ENCODE peak calls at places on chromosomes 12 and 14, in ten cellular contexts. One of them, this sample, is unnamed.

GRCh38 chr12:67501362-67501761 is 147.2 kb upstream of the DYRK2 start:
- DNase-seq in spleen: no peak
- DNase-seq in PC-3: no peak
- DNase-seq in sigmoid colon: no peak
- DNase-seq in testis: no peak
- DNase-seq in heart left ventricle: no peak
- DNase-seq in MM.1S: no peak
- DNase-seq in tibial nerve: no peak
- DNase-seq in prostate gland: no peak
- DNase-seq in lung: no peak
- DNase-seq in this sample: no peak

GRCh38 chr12:96343347-96343954 is 56.8 kb downstream of the CDK17 start:
- DNase-seq in heart left ventricle: no peak
- DNase-seq in MM.1S: peak; percentile 92
- DNase-seq in testis: no peak
- DNase-seq in spleen: no peak
- DNase-seq in prostate gland: no peak
- DNase-seq in tibial nerve: no peak
- DNase-seq in lung: no peak
- DNase-seq in PC-3: no peak
- DNase-seq in sigmoid colon: no peak
- DNase-seq in this sample: no peak

GRCh38 chr12:48159976-48160525 is 2.7 kb upstream of the ASB8 start:
- DNase-seq in sigmoid colon: no peak
- DNase-seq in tibial nerve: no peak
- DNase-seq in spleen: no peak
- DNase-seq in PC-3: no peak
- DNase-seq in heart left ventricle: no peak
- DNase-seq in testis: no peak
- DNase-seq in lung: no peak
- DNase-seq in MM.1S: no peak
- DNase-seq in prostate gland: no peak
- DNase-seq in this sample: no peak

GRCh38 chr14:87334997-87335675 is 657.8 kb downstream of the GALC start:
- DNase-seq in PC-3: no peak
- DNase-seq in lung: no peak
- DNase-seq in heart left ventricle: no peak
- DNase-seq in tibial nerve: no peak
- DNase-seq in testis: no peak
- DNase-seq in spleen: no peak
- DNase-seq in MM.1S: no peak
- DNase-seq in prostate gland: no peak
- DNase-seq in sigmoid colon: no peak
- DNase-seq in this sample: no peak

GRCh38 chr12:113339540-113339939 is 4.6 kb upstream of the SLC8B1 start:
- DNase-seq in lung: no peak
- DNase-seq in heart left ventricle: no peak
- DNase-seq in testis: no peak
- DNase-seq in spleen: no peak
- DNase-seq in MM.1S: no peak
- DNase-seq in prostate gland: no peak
- DNase-seq in sigmoid colon: no peak
- DNase-seq in PC-3: no peak
- DNase-seq in tibial nerve: no peak
- DNase-seq in this sample: no peak

GRCh38 chr12:124938606-124939427 is 24.4 kb upstream of the UBC start:
- DNase-seq in spleen: no peak
- DNase-seq in PC-3: peak; percentile 68
- DNase-seq in prostate gland: peak; percentile 86
- DNase-seq in lung: peak; percentile 54
- DNase-seq in tibial nerve: peak; percentile 77
- DNase-seq in sigmoid colon: peak; percentile 86
- DNase-seq in MM.1S: peak; percentile 59
- DNase-seq in testis: peak; percentile 81
- DNase-seq in heart left ventricle: peak; percentile 64
- DNase-seq in this sample: peak; percentile 77

GRCh38 chr12:12267801-12268200 is 957 bp upstream of the LRP6 start:
- DNase-seq in spleen: no peak
- DNase-seq in tibial nerve: no peak
- DNase-seq in PC-3: peak; percentile 13
- DNase-seq in heart left ventricle: no peak
- DNase-seq in MM.1S: no peak
- DNase-seq in testis: no peak
- DNase-seq in prostate gland: no peak
- DNase-seq in lung: no peak
- DNase-seq in sigmoid colon: no peak
- DNase-seq in this sample: peak; percentile 14

GRCh38 chr12:100219328-100220109 is 18.9 kb downstream of the ACTR6 start:
- DNase-seq in prostate gland: no peak
- DNase-seq in sigmoid colon: no peak
- DNase-seq in testis: no peak
- DNase-seq in tibial nerve: no peak
- DNase-seq in lung: no peak
- DNase-seq in PC-3: no peak
- DNase-seq in MM.1S: no peak
- DNase-seq in spleen: no peak
- DNase-seq in heart left ventricle: no peak
- DNase-seq in this sample: no peak

GRCh38 chr12:113297621-113298471 is 37.1 kb downstream of the SLC8B1 start:
- DNase-seq in testis: no peak
- DNase-seq in prostate gland: no peak
- DNase-seq in tibial nerve: no peak
- DNase-seq in spleen: no peak
- DNase-seq in PC-3: no peak
- DNase-seq in heart left ventricle: no peak
- DNase-seq in MM.1S: no peak
- DNase-seq in lung: no peak
- DNase-seq in sigmoid colon: no peak
- DNase-seq in this sample: no peak

GRCh38 chr12:117847371-117847770 is 121.4 kb downstream of the KSR2 start:
- DNase-seq in spleen: no peak
- DNase-seq in MM.1S: no peak
- DNase-seq in testis: no peak
- DNase-seq in prostate gland: no peak
- DNase-seq in heart left ventricle: no peak
- DNase-seq in tibial nerve: no peak
- DNase-seq in sigmoid colon: no peak
- DNase-seq in lung: no peak
- DNase-seq in PC-3: no peak
- DNase-seq in this sample: no peak

GRCh38 chr14:55588259-55588699 is 8.3 kb downstream of the KTN1 start:
- DNase-seq in sigmoid colon: no peak
- DNase-seq in spleen: no peak
- DNase-seq in tibial nerve: no peak
- DNase-seq in lung: no peak
- DNase-seq in PC-3: peak; percentile 71
- DNase-seq in testis: no peak
- DNase-seq in prostate gland: no peak
- DNase-seq in MM.1S: no peak
- DNase-seq in heart left ventricle: no peak
- DNase-seq in this sample: no peak

GRCh38 chr14:103522649-103523582 is at the start of gene CKB:
- DNase-seq in MM.1S: no peak
- DNase-seq in prostate gland: peak; percentile 75
- DNase-seq in PC-3: peak; percentile 65
- DNase-seq in spleen: peak; percentile 75
- DNase-seq in heart left ventricle: peak; percentile 75
- DNase-seq in sigmoid colon: peak; percentile 93
- DNase-seq in tibial nerve: no peak
- DNase-seq in lung: no peak
- DNase-seq in testis: peak; percentile 86
- DNase-seq in this sample: peak; percentile 88

GRCh38 chr14:88129306-88130056 is 124.5 kb downstream of the GPR65 start:
- DNase-seq in tibial nerve: peak; percentile 14
- DNase-seq in spleen: no peak
- DNase-seq in heart left ventricle: no peak
- DNase-seq in sigmoid colon: no peak
- DNase-seq in MM.1S: no peak
- DNase-seq in PC-3: peak; percentile 77
- DNase-seq in testis: no peak
- DNase-seq in lung: peak; percentile 32
- DNase-seq in prostate gland: no peak
- DNase-seq in this sample: no peak

GRCh38 chr14:76115010-76115422 is 36.7 kb upstream of the GPATCH2L start:
- DNase-seq in PC-3: no peak
- DNase-seq in MM.1S: no peak
- DNase-seq in testis: no peak
- DNase-seq in sigmoid colon: no peak
- DNase-seq in heart left ventricle: no peak
- DNase-seq in tibial nerve: no peak
- DNase-seq in prostate gland: no peak
- DNase-seq in lung: no peak
- DNase-seq in spleen: no peak
- DNase-seq in this sample: no peak

GRCh38 chr12:104524026-104524425 is 67.3 kb downstream of the CHST11 start:
- DNase-seq in testis: no peak
- DNase-seq in lung: no peak
- DNase-seq in spleen: no peak
- DNase-seq in tibial nerve: no peak
- DNase-seq in MM.1S: no peak
- DNase-seq in heart left ventricle: no peak
- DNase-seq in prostate gland: no peak
- DNase-seq in PC-3: no peak
- DNase-seq in sigmoid colon: no peak
- DNase-seq in this sample: no peak
- H3K4me1 ChIP-seq in testis: peaks cover 19% of the 10 kb centered on the region
- H3K4me1 ChIP-seq in lung: peaks cover 26% of the 10 kb centered on the region
- H3K4me1 ChIP-seq in spleen: peaks cover 46% of the 10 kb centered on the region
- H3K4me1 ChIP-seq in tibial nerve: peaks cover 14% of the 10 kb centered on the region
- H3K4me1 ChIP-seq in MM.1S: peaks cover 17% of the 10 kb centered on the region
- H3K4me1 ChIP-seq in heart left ventricle: peaks cover 8% of the 10 kb centered on the region
- H3K4me1 ChIP-seq in prostate gland: no peaks in the 10 kb centered on the region
- H3K4me1 ChIP-seq in PC-3: peaks cover 20% of the 10 kb centered on the region
- H3K4me1 ChIP-seq in sigmoid colon: no peaks in the 10 kb centered on the region
- H3K4me1 ChIP-seq in this sample: peaks cover 26% of the 10 kb centered on the region

DNA sequence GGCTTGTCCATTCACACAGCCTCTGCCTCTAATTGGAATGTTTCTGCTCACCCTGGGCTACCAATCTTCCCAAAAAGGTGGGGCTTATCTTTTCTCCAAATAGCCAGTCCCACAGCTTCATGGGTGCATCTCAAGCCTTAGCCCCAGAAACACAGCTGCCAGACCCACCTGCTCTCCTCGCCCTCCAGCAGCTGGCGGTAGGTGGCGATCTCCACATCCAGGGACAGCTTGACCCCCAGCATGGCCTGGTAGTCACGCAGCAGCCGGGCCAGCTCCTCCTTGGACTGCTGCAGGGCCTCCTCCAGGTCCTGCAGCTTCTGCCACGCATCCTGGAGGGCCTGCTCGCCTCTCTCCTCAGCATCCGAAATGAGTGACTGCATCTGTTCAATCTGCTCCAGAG is 11.1 kb downstream of the KRT77 start:
- DNase-seq in prostate gland: no peak
- DNase-seq in spleen: no peak
- DNase-seq in tibial nerve: no peak
- DNase-seq in heart left ventricle: no peak
- DNase-seq in PC-3: no peak
- DNase-seq in sigmoid colon: no peak
- DNase-seq in lung: no peak
- DNase-seq in MM.1S: no peak
- DNase-seq in testis: no peak
- DNase-seq in this sample: no peak
- TF ChIP-seq CTCF in prostate gland: no peak
- TF ChIP-seq CTCF in spleen: no peak
- TF ChIP-seq CTCF in tibial nerve: no peak
- TF ChIP-seq CTCF in heart left ventricle: no peak
- TF ChIP-seq CTCF in PC-3: no peak
- TF ChIP-seq CTCF in sigmoid colon: no peak
- TF ChIP-seq CTCF in lung: no peak
- TF ChIP-seq CTCF in MM.1S: no peak
- TF ChIP-seq CTCF in testis: no peak
- TF ChIP-seq CTCF in this sample: peak; percentile 35

GRCh38 chr12:131794061-131794460 is 34.1 kb upstream of the MMP17 start:
- DNase-seq in spleen: no peak
- DNase-seq in prostate gland: no peak
- DNase-seq in tibial nerve: no peak
- DNase-seq in sigmoid colon: no peak
- DNase-seq in heart left ventricle: no peak
- DNase-seq in PC-3: no peak
- DNase-seq in lung: no peak
- DNase-seq in MM.1S: no peak
- DNase-seq in testis: no peak
- DNase-seq in this sample: no peak

GRCh38 chr12:131794573-131794972 is 33.6 kb upstream of the MMP17 start:
- DNase-seq in PC-3: no peak
- DNase-seq in tibial nerve: no peak
- DNase-seq in lung: no peak
- DNase-seq in prostate gland: no peak
- DNase-seq in testis: no peak
- DNase-seq in MM.1S: no peak
- DNase-seq in heart left ventricle: no peak
- DNase-seq in spleen: no peak
- DNase-seq in sigmoid colon: no peak
- DNase-seq in this sample: no peak

GRCh38 chr12:131795688-131796410 is 32.3 kb upstream of the MMP17 start:
- DNase-seq in MM.1S: no peak
- DNase-seq in lung: peak; percentile 61
- DNase-seq in testis: no peak
- DNase-seq in tibial nerve: no peak
- DNase-seq in prostate gland: peak; percentile 42
- DNase-seq in PC-3: no peak
- DNase-seq in sigmoid colon: no peak
- DNase-seq in spleen: no peak
- DNase-seq in heart left ventricle: no peak
- DNase-seq in this sample: no peak

GRCh38 chr12:131796411-131796736 is 31.8 kb upstream of the MMP17 start:
- DNase-seq in MM.1S: no peak
- DNase-seq in spleen: no peak
- DNase-seq in sigmoid colon: no peak
- DNase-seq in lung: no peak
- DNase-seq in prostate gland: no peak
- DNase-seq in heart left ventricle: no peak
- DNase-seq in tibial nerve: no peak
- DNase-seq in PC-3: no peak
- DNase-seq in testis: no peak
- DNase-seq in this sample: no peak

GRCh38 chr12:131795064-131795463 is 33.1 kb upstream of the MMP17 start:
- DNase-seq in PC-3: no peak
- DNase-seq in tibial nerve: no peak
- DNase-seq in sigmoid colon: no peak
- DNase-seq in testis: no peak
- DNase-seq in heart left ventricle: no peak
- DNase-seq in lung: no peak
- DNase-seq in spleen: no peak
- DNase-seq in MM.1S: no peak
- DNase-seq in prostate gland: no peak
- DNase-seq in this sample: no peak
- H3K4me1 ChIP-seq in PC-3: no peaks in the 10 kb centered on the region
- H3K4me1 ChIP-seq in tibial nerve: no peaks in the 10 kb centered on the region
- H3K4me1 ChIP-seq in sigmoid colon: no peaks in the 10 kb centered on the region
- H3K4me1 ChIP-seq in testis: no peaks in the 10 kb centered on the region
- H3K4me1 ChIP-seq in heart left ventricle: no peaks in the 10 kb centered on the region
- H3K4me1 ChIP-seq in lung: no peaks in the 10 kb centered on the region
- H3K4me1 ChIP-seq in spleen: peaks cover 6% of the 10 kb centered on the region
- H3K4me1 ChIP-seq in MM.1S: no peaks in the 10 kb centered on the region
- H3K4me1 ChIP-seq in prostate gland: no peaks in the 10 kb centered on the region
- H3K4me1 ChIP-seq in this sample: no peaks in the 10 kb centered on the region

GRCh38 chr14:101588990-101589389 is 27.7 kb downstream of the DIO3 start:
- DNase-seq in prostate gland: no peak
- DNase-seq in PC-3: no peak
- DNase-seq in heart left ventricle: no peak
- DNase-seq in spleen: peak; percentile 54
- DNase-seq in testis: peak; percentile 37
- DNase-seq in MM.1S: no peak
- DNase-seq in tibial nerve: no peak
- DNase-seq in lung: no peak
- DNase-seq in sigmoid colon: no peak
- DNase-seq in this sample: no peak
- TF ChIP-seq CTCF in prostate gland: no peak
- TF ChIP-seq CTCF in PC-3: no peak
- TF ChIP-seq CTCF in heart left ventricle: no peak
- TF ChIP-seq CTCF in spleen: no peak
- TF ChIP-seq CTCF in testis: no peak
- TF ChIP-seq CTCF in MM.1S: no peak
- TF ChIP-seq CTCF in tibial nerve: no peak
- TF ChIP-seq CTCF in lung: no peak
- TF ChIP-seq CTCF in sigmoid colon: no peak
- TF ChIP-seq CTCF in this sample: no peak

This sample was measured in BE2C.